ENCODE peak calls at places on chromosomes 2 and 18, in ten cellular contexts. D, Q, L, J, X, U, K, N, Z and P are unnamed samples.
A peak's percentile ranks its signal among the peaks of the same experiment; 100 is the strongest.

GRCh38 chr2:128525653-128526052 is 207.0 kb upstream of the HS6ST1 start:
- DNase-seq in D (no peak), Q (no peak), L (no peak), J (peak; percentile 77), X (no peak), U (no peak), K (no peak), N (no peak), Z (no peak), P (no peak)

GRCh38 chr2:85259101-85259590 is 68.6 kb downstream of the TGOLN2 start:
- DNase-seq in D (no peak), Q (no peak), L (no peak), J (no peak), X (no peak), U (no peak), K (no peak), N (no peak), Z (no peak), P (no peak)

GRCh38 chr2:88561646-88562388 is 65.4 kb downstream of the EIF2AK3 start:
- DNase-seq in D (no peak), Q (no peak), L (no peak), J (no peak), X (no peak), U (no peak), K (no peak), N (no peak), Z (no peak), P (no peak)

GRCh38 chr2:145220496-145220895 is 700.6 kb upstream of the ZEB2 start:
- DNase-seq in D (no peak), Q (no peak), L (no peak), J (no peak), X (no peak), U (no peak), K (no peak), N (no peak), Z (no peak), P (no peak)

GRCh38 chr2:207219716-207220414 is 54.1 kb upstream of the KLF7 start:
- DNase-seq in D (no peak), Q (no peak), L (peak; percentile 43), J (no peak), X (no peak), U (no peak), K (no peak), N (no peak), Z (no peak), P (no peak)

GRCh38 chr2:234873828-234874173 is 78.0 kb upstream of the SH3BP4 start:
- DNase-seq in D (no peak), Q (peak; percentile 64), L (peak; percentile 33), J (no peak), X (no peak), U (peak; percentile 12), K (no peak), N (no peak), Z (no peak), P (peak; percentile 31)

GRCh38 chr2:207422307-207422960 is 107.3 kb upstream of the CREB1 start:
- DNase-seq in D (no peak), Q (no peak), L (no peak), J (no peak), X (no peak), U (no peak), K (no peak), N (no peak), Z (no peak), P (no peak)

GRCh38 chr2:230849633-230850357 is 14.9 kb upstream of the ITM2C start:
- DNase-seq in D (no peak), Q (no peak), L (peak; percentile 52), J (no peak), X (no peak), U (peak; percentile 61), K (no peak), N (no peak), Z (peak; percentile 76), P (no peak)

GRCh38 chr2:47260971-47261370 is 105.9 kb upstream of the STPG4 start:
- DNase-seq in D (no peak), Q (no peak), L (no peak), J (no peak), X (no peak), U (no peak), K (no peak), N (no peak), Z (no peak), P (no peak)

GRCh38 chr2:127675335-127676261 is at the start of gene LIMS2:
- DNase-seq in D (peak; percentile 73), Q (peak; percentile 76), L (peak; percentile 48), J (no peak), X (no peak), U (no peak), K (peak; percentile 71), N (peak; percentile 70), Z (no peak), P (peak; percentile 86)

GRCh38 chr2:109403841-109404201 is 209.9 kb downstream of the SEPTIN10 start:
- DNase-seq in D (no peak), Q (no peak), L (no peak), J (no peak), X (no peak), U (no peak), K (no peak), N (no peak), Z (no peak), P (no peak)

DNA sequence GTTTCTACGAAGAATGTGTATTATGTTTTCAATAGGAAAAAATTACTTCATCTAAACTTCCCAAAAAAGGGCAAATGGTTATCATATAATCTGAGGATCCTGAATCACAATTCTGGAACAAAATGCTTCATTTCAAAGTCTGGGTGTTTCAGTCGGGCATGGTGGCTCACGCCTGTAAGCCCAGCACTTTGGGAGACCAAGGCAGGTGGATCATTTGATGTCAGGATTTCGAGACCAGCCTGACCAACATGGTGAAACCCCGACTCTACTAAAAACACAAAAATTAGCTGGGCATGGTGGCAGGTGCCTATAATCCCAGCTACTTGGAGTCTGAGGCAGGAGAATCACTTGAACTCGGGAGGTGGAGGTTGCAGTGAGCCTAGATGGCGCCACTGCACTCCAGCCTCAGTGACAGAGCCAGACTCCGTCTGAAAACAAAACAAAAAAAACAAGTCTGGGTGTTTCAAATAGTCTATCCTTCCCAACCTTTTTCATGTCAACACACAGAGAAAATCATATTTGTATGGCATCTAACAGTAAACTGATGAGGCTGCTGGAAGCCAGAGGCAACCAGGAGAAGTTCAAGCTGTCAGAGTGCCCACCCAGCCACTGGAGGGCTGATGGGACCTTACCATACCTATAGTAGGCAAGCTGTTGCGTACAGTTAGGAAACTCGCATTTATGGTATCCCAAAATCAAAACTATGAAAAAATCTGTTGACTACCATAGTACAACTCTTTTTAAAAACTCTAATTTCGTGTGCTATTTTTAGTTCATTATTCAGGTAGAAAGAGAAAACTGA is 14.6 kb downstream of the NBAS start:
- DNase-seq in D (no peak), Q (no peak), L (no peak), J (no peak), X (no peak), U (no peak), K (no peak), N (no peak), Z (no peak), P (no peak)
- TF ChIP-seq CTCF in D (no peak), Q (no peak), L (peak; percentile 62), J (peak; percentile 29), X (no peak), U (no peak), K (no peak), N (no peak), Z (peak; percentile 40), P (no peak)

GRCh38 chr18:24142376-24142775 is 3.5 kb downstream of the CABYR start:
- DNase-seq in D (no peak), Q (no peak), L (no peak), J (no peak), X (no peak), U (no peak), K (no peak), N (no peak), Z (no peak), P (no peak)

GRCh38 chr18:24140697-24141096 is 1.8 kb downstream of the CABYR start:
- DNase-seq in D (no peak), Q (no peak), L (no peak), J (no peak), X (no peak), U (no peak), K (no peak), N (no peak), Z (no peak), P (no peak)

GRCh38 chr18:24136967-24137373 is 1.9 kb upstream of the CABYR start:
- DNase-seq in D (no peak), Q (no peak), L (peak; percentile 39), J (no peak), X (no peak), U (no peak), K (no peak), N (no peak), Z (no peak), P (no peak)

GRCh38 chr18:24138281-24138883 is 480 bp upstream of the CABYR start:
- DNase-seq in D (no peak), Q (no peak), L (no peak), J (no peak), X (no peak), U (no peak), K (no peak), N (no peak), Z (no peak), P (no peak)

GRCh38 chr18:24138884-24139616 is at the start of gene CABYR:
- DNase-seq in D (peak; percentile 84), Q (peak; percentile 75), L (peak; percentile 91), J (peak; percentile 53), X (peak; percentile 76), U (peak; percentile 72), K (peak; percentile 66), N (peak; percentile 69), Z (no peak), P (peak; percentile 55)
- TF ChIP-seq POLR2A in D (no peak), Q (peak; percentile 44), L (peak; percentile 98), J (no peak), X (peak; percentile 47), U (peak; percentile 42), K (peak; percentile 56), N (no peak), Z (no peak), P (no peak)

GRCh38 chr2:10239561-10239967 is 63.1 kb upstream of the HPCAL1 start:
- DNase-seq in D (peak; percentile 33), Q (no peak), L (no peak), J (peak; percentile 35), X (no peak), U (no peak), K (no peak), N (peak; percentile 50), Z (peak; percentile 68), P (peak; percentile 68)
- TF ChIP-seq CTCF in D (no peak), Q (peak; percentile 15), L (no peak), J (peak; percentile 29), X (no peak), U (no peak), K (no peak), N (no peak), Z (peak; percentile 58), P (no peak)

DNA sequence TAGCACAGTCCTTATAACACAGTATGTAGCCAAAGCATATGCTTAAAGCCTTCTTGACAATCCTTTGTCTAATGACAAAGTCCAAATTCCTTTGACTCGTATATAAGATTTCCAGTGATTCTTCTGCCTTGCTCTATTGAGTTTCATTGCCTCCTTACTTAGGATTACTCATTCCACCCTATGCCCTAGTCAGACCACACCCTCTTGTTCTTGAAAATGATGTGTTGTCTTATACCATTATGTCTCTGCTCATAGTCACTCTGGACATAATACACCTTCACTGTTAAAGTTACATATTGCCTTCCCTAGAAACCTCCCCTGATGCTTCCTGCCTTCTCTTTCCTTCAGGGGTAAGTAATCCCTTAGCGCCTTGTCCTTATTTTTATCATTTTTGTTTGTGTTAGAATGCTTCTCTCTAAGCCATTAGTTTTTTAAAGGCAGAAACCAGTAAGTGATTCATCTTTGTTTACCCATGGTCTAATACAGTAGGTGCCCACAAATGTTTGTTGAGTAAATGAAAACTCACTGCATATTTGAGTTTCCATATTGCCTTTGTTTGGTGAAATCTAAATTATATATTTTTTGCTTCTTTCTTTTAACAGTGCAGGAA is 19.3 kb downstream of the GPD2 start:
- DNase-seq in D (no peak), Q (no peak), L (peak; percentile 79), J (no peak), X (no peak), U (no peak), K (no peak), N (no peak), Z (no peak), P (no peak)
- TF ChIP-seq POLR2A in D (no peak), Q (no peak), L (no peak), J (no peak), X (no peak), U (peak; percentile 37), K (no peak), N (no peak), Z (no peak), P (no peak)